ENCODE peak calls at places on chromosome 3, in five cellular contexts. Y is H7; U is Jurkat, Clone E6-1; H is neural progenitor cell; R is pancreas. L is an unnamed sample.

GRCh38 chr3:41961061-41961749 is 698 bp downstream of the ULK4 start:
- DNase-seq in Y (peak; percentile 80), U (peak; percentile 16), H (peak; percentile 80), R (peak; percentile 41), L (peak; percentile 72)

GRCh38 chr3:64225695-64226499 is 631 bp upstream of the PRICKLE2 start:
- DNase-seq in Y (no peak), U (no peak), H (no peak), R (no peak), L (no peak)

GRCh38 chr3:173553635-173554280 is 156.2 kb downstream of the NLGN1 start:
- DNase-seq in Y (peak; percentile 22), U (peak; percentile 8), H (peak; percentile 57), R (no peak), L (peak; percentile 57)

GRCh38 chr3:133425898-133426297 is 26.0 kb downstream of the BFSP2 start:
- DNase-seq in Y (peak; percentile 26), U (no peak), H (no peak), R (no peak), L (no peak)

GRCh38 chr3:197912770-197913476 is 37.1 kb upstream of the RPL35A start:
- DNase-seq in Y (no peak), U (no peak), H (peak; percentile 63), R (no peak), L (no peak)

GRCh38 chr3:63450634-63451363 is 172.7 kb downstream of the SYNPR start:
- DNase-seq in Y (no peak), U (no peak), H (no peak), R (no peak), L (no peak)

GRCh38 chr3:122458992-122459391 is 43.1 kb upstream of the WDR5B start:
- DNase-seq in Y (peak; percentile 28), U (no peak), H (peak; percentile 52), R (no peak), L (peak; percentile 72)

GRCh38 chr3:24018784-24019570 is 73.9 kb downstream of the NR1D2 start:
- DNase-seq in Y (peak; percentile 37), U (no peak), H (no peak), R (no peak), L (no peak)

GRCh38 chr3:164679245-164679644 is 399.1 kb downstream of the SI start:
- DNase-seq in Y (no peak), U (no peak), H (no peak), R (no peak), L (no peak)

GRCh38 chr3:18440053-18440768 is 15.1 kb upstream of the SATB1 start:
- DNase-seq in Y (no peak), U (no peak), H (no peak), R (no peak), L (peak; percentile 29)

GRCh38 chr3:108201258-108201657 is 21.0 kb downstream of the IFT57 start:
- DNase-seq in Y (no peak), U (peak; percentile 50), H (no peak), R (no peak), L (no peak)

GRCh38 chr3:8482960-8483665 is 18.5 kb upstream of the LMCD1 start:
- DNase-seq in Y (no peak), U (no peak), H (no peak), R (peak; percentile 66), L (peak; percentile 96)

GRCh38 chr3:160402249-160403027 is 3.0 kb downstream of the SMC4 start:
- DNase-seq in Y (no peak), U (no peak), H (no peak), R (no peak), L (peak; percentile 64)

GRCh38 chr3:193665370-193665989 is 72.5 kb downstream of the OPA1 start:
- DNase-seq in Y (no peak), U (peak; percentile 42), H (no peak), R (no peak), L (peak; percentile 58)
- H3K4me3 ChIP-seq in Y (no peak overlapping the region), U (no peak overlapping the region), H (no peak overlapping the region), R (no peak overlapping the region), L (no peak overlapping the region)

GRCh38 chr3:126179825-126180476 is 435 bp downstream of the ALDH1L1 start:
- DNase-seq in Y (peak; percentile 91), U (no peak), H (peak; percentile 74), R (peak; percentile 85), L (no peak)
- H3K4me3 ChIP-seq in Y (peak overlapping the region; percentile 53), U (no peak overlapping the region), H (peak overlapping the region; percentile 60), R (peak overlapping the region; percentile 40), L (peak overlapping the region; percentile 34)

GRCh38 chr3:111603679-111604643 is 8.8 kb upstream of the ZBED2 start:
- DNase-seq in Y (no peak), U (no peak), H (no peak), R (no peak), L (no peak)
- H3K4me3 ChIP-seq in Y (no peak overlapping the region), U (no peak overlapping the region), H (no peak overlapping the region), R (no peak overlapping the region), L (no peak overlapping the region)

GRCh38 chr3:193248848-193249468 is 7.9 kb downstream of the PLAAT1 start:
- DNase-seq in Y (no peak), U (no peak), H (no peak), R (no peak), L (no peak)
- H3K4me3 ChIP-seq in Y (no peak overlapping the region), U (no peak overlapping the region), H (no peak overlapping the region), R (no peak overlapping the region), L (no peak overlapping the region)

DNA sequence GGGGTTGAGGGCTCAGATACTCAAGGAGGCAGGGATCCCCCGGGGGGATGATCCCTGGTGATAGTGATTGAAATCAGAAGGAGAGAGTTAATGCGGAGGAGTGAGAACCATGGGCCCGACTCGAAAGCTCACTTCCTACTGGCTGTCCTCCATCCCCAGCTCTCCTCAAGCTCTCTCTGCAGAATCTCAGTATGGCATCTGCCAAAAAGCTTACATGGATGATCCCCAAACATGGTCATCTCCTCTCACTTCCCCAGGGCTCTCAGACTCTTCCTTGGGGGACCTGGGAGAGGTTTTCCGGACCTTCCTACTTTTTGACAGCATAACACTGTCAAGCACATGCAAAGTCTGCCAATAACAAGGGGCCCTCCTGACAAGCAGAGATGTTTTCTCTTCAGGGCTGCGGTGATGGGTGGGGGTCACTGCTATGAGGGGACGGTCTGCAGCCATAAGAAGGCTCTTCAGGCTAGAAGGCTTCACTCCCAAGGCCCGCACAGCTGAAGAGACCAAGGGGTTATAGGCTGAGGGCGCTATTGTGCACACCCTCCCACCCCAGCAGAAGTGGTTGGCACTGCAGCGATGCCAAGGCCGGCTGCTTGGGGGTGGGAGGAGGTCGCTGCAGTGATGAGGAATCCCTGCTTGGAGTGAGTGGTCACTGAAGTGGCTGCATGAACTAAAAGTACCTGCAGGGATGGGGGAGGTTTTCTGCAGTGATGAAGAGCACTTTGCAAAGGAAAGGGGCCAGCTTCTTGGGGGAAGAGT is 828 bp upstream of the VWA5B2 start:
- DNase-seq in Y (no peak), U (no peak), H (peak; percentile 14), R (no peak), L (no peak)
- H3K4me3 ChIP-seq in Y (no peak overlapping the region), U (peak overlapping the region; percentile 59), H (peak overlapping the region; percentile 55), R (no peak overlapping the region), L (no peak overlapping the region)

DNA sequence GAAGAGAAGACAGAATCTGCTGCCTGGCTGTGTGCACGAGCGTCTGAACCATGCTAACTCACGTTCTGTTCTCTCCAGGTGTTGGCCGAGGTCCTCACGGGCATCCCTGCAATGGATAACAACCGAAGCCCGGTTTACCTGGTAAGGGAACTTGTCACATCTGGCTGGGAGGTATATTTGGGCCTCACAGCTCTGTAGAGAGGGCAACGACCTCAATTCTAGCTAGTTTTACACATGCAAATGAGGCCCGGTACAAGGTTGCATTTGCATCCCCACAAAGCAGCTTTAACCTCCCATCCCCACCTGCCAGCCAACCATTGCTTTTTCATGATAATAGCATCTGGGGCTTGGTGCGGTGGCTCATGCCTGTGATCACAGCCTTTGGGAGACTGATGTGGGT is 22.0 kb upstream of the TATDN2 start:
- DNase-seq in Y (peak; percentile 88), U (no peak), H (no peak), R (no peak), L (no peak)
- H3K4me3 ChIP-seq in Y (no peak overlapping the region), U (no peak overlapping the region), H (no peak overlapping the region), R (no peak overlapping the region), L (no peak overlapping the region)

DNA sequence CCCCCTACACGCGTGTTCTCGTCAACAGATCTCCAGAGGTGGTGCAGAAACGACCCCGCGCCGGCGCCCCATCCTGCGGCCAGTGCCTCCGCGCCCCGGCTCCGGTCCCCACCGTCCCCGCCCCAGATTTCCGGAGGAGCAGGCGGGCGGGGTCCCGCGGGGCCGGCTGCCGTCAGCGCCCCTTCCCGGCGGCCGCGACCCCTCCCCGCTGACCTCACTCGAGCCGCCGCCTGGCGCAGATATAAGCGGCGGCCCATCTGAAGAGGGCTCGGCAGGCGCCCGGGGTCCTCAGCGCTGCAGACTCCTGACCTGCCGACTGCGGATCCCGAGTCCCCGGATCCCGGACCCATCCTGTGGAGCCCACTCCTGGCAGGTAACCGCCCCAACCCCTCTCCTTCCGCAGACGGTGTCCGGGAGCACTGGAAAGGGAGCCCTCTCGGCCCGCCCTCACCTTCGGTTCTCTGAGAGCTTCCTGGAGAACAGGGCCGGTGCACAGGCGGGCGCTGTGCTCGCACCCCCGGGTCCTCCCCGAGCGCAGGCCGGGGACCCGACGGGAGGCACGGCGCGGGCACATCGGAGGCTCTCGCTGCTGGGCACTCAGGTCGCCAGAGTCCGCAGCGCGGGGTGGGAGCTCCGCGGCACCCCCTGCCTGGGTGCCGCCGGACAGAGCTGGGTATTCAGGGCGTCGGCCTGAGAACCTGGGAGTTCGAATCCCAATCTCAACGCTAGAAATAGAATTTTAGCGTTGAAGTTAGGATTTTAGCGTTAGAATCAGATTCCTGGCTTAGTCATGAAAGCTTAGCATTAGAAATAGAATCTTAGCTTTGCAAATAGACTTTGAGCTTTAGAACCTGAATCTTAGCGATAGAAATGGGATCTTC is at the start of gene TRH:
- DNase-seq in Y (peak; percentile 87), U (no peak), H (peak; percentile 78), R (no peak), L (no peak)
- H3K4me3 ChIP-seq in Y (peak within 1 kb of the TSS; percentile 32), U (no peak within 1 kb of the TSS), H (peak within 1 kb of the TSS; percentile 52), R (no peak within 1 kb of the TSS), L (no peak within 1 kb of the TSS)

GRCh38 chr3:105365536-105366301 is 990 bp upstream of the ALCAM start:
- DNase-seq in Y (peak; percentile 10), U (no peak), H (peak; percentile 50), R (peak; percentile 8), L (peak; percentile 87)
- H3K4me3 ChIP-seq in Y (peak overlapping the region; percentile 55), U (peak overlapping the region; percentile 76), H (peak overlapping the region; percentile 69), R (peak overlapping the region; percentile 12), L (peak overlapping the region; percentile 94)

GRCh38 chr3:50316657-50317242 is 5.8 kb downstream of the HYAL2 start:
- DNase-seq in Y (no peak), U (no peak), H (no peak), R (peak; percentile 40), L (peak; percentile 62)

GRCh38 chr3:50319181-50319871 is 3.2 kb downstream of the HYAL2 start:
- DNase-seq in Y (no peak), U (no peak), H (no peak), R (peak; percentile 35), L (no peak)

GRCh38 chr3:50318615-50319014 is 3.9 kb downstream of the HYAL2 start:
- DNase-seq in Y (no peak), U (no peak), H (no peak), R (peak; percentile 28), L (no peak)

GRCh38 chr3:50317303-50317702 is 5.2 kb downstream of the HYAL2 start:
- DNase-seq in Y (no peak), U (no peak), H (no peak), R (peak; percentile 62), L (no peak)

DNA sequence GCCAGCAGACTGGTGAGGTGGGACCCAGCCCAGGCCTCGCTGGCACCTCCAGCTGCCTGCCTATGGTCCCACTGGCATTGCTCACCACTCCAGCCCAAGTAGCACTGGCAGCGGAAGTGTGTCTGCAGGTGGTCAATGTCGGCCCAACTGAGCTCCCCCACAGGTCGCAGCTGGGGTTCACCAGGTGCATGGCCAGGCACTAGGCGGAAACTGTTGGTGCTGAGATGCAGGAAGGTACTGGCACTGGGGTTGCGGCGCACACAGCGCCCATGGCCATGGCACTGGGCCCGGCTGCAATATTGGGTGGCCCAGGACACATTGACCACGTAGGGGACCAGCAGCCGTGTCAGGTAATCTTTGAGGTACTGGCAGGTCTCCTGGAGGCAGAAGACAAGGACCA is 4.4 kb downstream of the HYAL2 start:
- DNase-seq in Y (no peak), U (no peak), H (no peak), R (peak; percentile 33), L (no peak)
- H3K4me3 ChIP-seq in Y (no peak overlapping the region), U (no peak overlapping the region), H (no peak overlapping the region), R (no peak overlapping the region), L (no peak overlapping the region)

L was measured in astrocyte of the spinal cord.